ENCODE peak calls at places on chromosome 2, in four cellular contexts. W is right atrium auricular region, A is keratinocyte, T is adrenal gland. R is an unnamed sample.

GRCh38 chr2:229733606-229734205 is 19.4 kb upstream of the DNER start:
- DNase-seq in A (no peak), T (no peak), W (no peak), R (no peak)

GRCh38 chr2:239644016-239644415 is 243.2 kb upstream of the HDAC4 start:
- DNase-seq in A (no peak), T (no peak), W (no peak), R (peak)

GRCh38 chr2:26946841-26947784 is 23.3 kb upstream of the MAPRE3 start:
- DNase-seq in W (no peak), T (no peak), A (no peak), R (peak)

GRCh38 chr2:226559536-226559935 is 240.1 kb downstream of the IRS1 start:
- DNase-seq in T (no peak), W (no peak), A (no peak), R (no peak)

GRCh38 chr2:217878865-217879595 is 123.8 kb downstream of the TNS1 start:
- DNase-seq in A (no peak), W (no peak), T (no peak), R (no peak)

GRCh38 chr2:231111987-231112386 is 12.9 kb downstream of the HTR2B start:
- DNase-seq in A (no peak), T (no peak), W (no peak), R (peak)

GRCh38 chr2:120053891-120054290 is 41.0 kb downstream of the EPB41L5 start:
- DNase-seq in A (peak), T (no peak), W (no peak), R (peak)

GRCh38 chr2:3399829-3400228 is 20.3 kb downstream of the TRAPPC12 start:
- DNase-seq in A (no peak), W (no peak), T (peak), R (no peak)

GRCh38 chr2:128305555-128306080 is 13.1 kb downstream of the HS6ST1 start:
- DNase-seq in T (peak), A (peak), W (no peak), R (no peak)

GRCh38 chr2:205461169-205461568 is 221.1 kb upstream of the NRP2 start:
- DNase-seq in A (no peak), T (no peak), W (no peak), R (no peak)

GRCh38 chr2:197498937-197499593 is 575 bp downstream of the HSPD1 start:
- DNase-seq in T (peak), A (no peak), W (peak), R (peak)

GRCh38 chr2:66329081-66329605 is 105.8 kb upstream of the MEIS1 start:
- DNase-seq in W (no peak), T (no peak), A (no peak), R (no peak)

GRCh38 chr2:177314194-177314593 is 49.7 kb upstream of the NFE2L2 start:
- DNase-seq in A (no peak), W (no peak), T (no peak), R (peak)

GRCh38 chr2:237280235-237280634 is 133.7 kb downstream of the COL6A3 start:
- DNase-seq in T (no peak), A (no peak), W (no peak), R (peak)

GRCh38 chr2:53724511-53724910 is 43.1 kb upstream of the CHAC2 start:
- DNase-seq in W (no peak), T (no peak), A (no peak), R (peak)

GRCh38 chr2:31433541-31433940 is 19.0 kb upstream of the XDH start:
- DNase-seq in A (no peak), W (no peak), T (no peak), R (no peak)

GRCh38 chr2:177434475-177434874 is 41.9 kb downstream of the AGPS start:
- DNase-seq in A (no peak), T (no peak), W (no peak), R (no peak)

GRCh38 chr2:1492696-1493095 is 79.4 kb downstream of the TPO start:
- DNase-seq in T (no peak), W (no peak), A (no peak), R (no peak)

GRCh38 chr2:188333751-188334524 is 42.3 kb downstream of the GULP1 start:
- DNase-seq in T (no peak), W (no peak), A (no peak), R (no peak)

GRCh38 chr2:234690569-234691225 is 193.8 kb upstream of the ARL4C start:
- DNase-seq in T (peak), A (no peak), W (peak), R (peak)

GRCh38 chr2:213885485-213885884 is 525.4 kb upstream of the VWC2L start:
- DNase-seq in W (no peak), A (no peak), T (no peak), R (no peak)

GRCh38 chr2:216292886-216293291 is 79.4 kb downstream of the MARCHF4 start:
- DNase-seq in T (no peak), W (no peak), A (no peak), R (no peak)

GRCh38 chr2:56754627-56755026 is 570.8 kb downstream of the CCDC85A start:
- DNase-seq in W (no peak), A (no peak), T (no peak), R (no peak)

GRCh38 chr2:90645-91312 is 44.5 kb upstream of the FAM110C start:
- DNase-seq in W (no peak), T (no peak), A (no peak), R (no peak)

GRCh38 chr2:42569883-42570282 is 1.5 kb downstream of the MTA3 start:
- DNase-seq in T (no peak), A (no peak), W (no peak), R (no peak)

GRCh38 chr2:54666131-54666637 is 57.3 kb upstream of the EML6 start:
- DNase-seq in W (peak), T (peak), A (no peak), R (peak)

GRCh38 chr2:54103454-54104314 is 11.7 kb upstream of the ACYP2 start:
- DNase-seq in T (peak), A (peak), W (no peak), R (peak)

GRCh38 chr2:108934583-108935230 is 54.3 kb downstream of the EDAR start:
- DNase-seq in T (no peak), A (no peak), W (no peak), R (no peak)

GRCh38 chr2:65299246-65299645 is 71.6 kb downstream of the ACTR2 start:
- DNase-seq in A (no peak), T (no peak), W (no peak), R (no peak)

GRCh38 chr2:128390256-128390990 is 71.8 kb upstream of the HS6ST1 start:
- DNase-seq in A (no peak), T (no peak), W (no peak), R (no peak)

GRCh38 chr2:205903549-205904129 is 182.3 kb downstream of the INO80D start:
- DNase-seq in W (no peak), T (peak), A (no peak), R (no peak)

GRCh38 chr2:102143450-102143985 is 972 bp downstream of the IL1R1 start:
- DNase-seq in A (no peak), T (peak), W (no peak), R (peak)

GRCh38 chr2:85838641-85839040 is 50.1 kb downstream of the ST3GAL5 start:
- DNase-seq in W (peak), A (no peak), T (no peak), R (no peak)

GRCh38 chr2:18519991-18520604 is 40.4 kb downstream of the RDH14 start:
- DNase-seq in A (no peak), W (no peak), T (no peak), R (no peak)
- H3K4me3 ChIP-seq in A (no peak), W (no peak), T (no peak), R (no peak)

GRCh38 chr2:16661936-16662335 is 3.7 kb downstream of the CYRIA start:
- DNase-seq in W (no peak), A (no peak), T (no peak), R (no peak)
- H3K4me3 ChIP-seq in W (no peak), A (no peak), T (no peak), R (no peak)

GRCh38 chr2:105498281-105498846 is 99.5 kb upstream of the FHL2 start:
- DNase-seq in W (no peak), T (no peak), A (no peak), R (no peak)
- H3K4me3 ChIP-seq in W (no peak), T (no peak), A (no peak), R (no peak)

DNA sequence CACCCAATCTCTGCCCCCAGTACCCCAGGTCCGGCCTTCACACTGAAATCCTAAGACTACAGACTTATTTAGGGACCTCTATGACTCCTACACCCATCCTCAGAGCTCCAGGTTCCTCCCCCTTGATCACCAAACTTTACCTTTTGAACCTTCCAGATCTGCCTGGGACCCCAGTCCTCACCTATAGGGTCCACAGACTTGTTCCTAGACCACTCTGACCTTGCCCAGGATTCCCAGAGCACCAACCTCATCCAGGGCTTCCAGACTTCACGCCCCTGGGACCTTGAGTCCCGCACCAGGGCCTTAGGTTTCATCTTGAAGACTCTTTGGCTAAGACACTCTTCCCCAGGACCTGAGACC is 462 bp downstream of the CHCHD5 start:
- DNase-seq in T (no peak), W (no peak), A (no peak), R (peak)
- H3K4me3 ChIP-seq in T (peak), W (peak), A (peak), R (peak)

GRCh38 chr2:160967523-160967922 is 192.7 kb upstream of the TANK start:
- DNase-seq in W (no peak), T (no peak), A (no peak), R (no peak)

GRCh38 chr2:160968183-160968582 is 192.0 kb upstream of the TANK start:
- DNase-seq in T (no peak), W (no peak), A (no peak), R (no peak)

GRCh38 chr2:160973991-160974390 is 186.2 kb upstream of the TANK start:
- DNase-seq in T (no peak), W (no peak), A (no peak), R (no peak)

GRCh38 chr2:160974803-160975202 is 185.4 kb upstream of the TANK start:
- DNase-seq in W (no peak), A (no peak), T (no peak), R (no peak)

DNA sequence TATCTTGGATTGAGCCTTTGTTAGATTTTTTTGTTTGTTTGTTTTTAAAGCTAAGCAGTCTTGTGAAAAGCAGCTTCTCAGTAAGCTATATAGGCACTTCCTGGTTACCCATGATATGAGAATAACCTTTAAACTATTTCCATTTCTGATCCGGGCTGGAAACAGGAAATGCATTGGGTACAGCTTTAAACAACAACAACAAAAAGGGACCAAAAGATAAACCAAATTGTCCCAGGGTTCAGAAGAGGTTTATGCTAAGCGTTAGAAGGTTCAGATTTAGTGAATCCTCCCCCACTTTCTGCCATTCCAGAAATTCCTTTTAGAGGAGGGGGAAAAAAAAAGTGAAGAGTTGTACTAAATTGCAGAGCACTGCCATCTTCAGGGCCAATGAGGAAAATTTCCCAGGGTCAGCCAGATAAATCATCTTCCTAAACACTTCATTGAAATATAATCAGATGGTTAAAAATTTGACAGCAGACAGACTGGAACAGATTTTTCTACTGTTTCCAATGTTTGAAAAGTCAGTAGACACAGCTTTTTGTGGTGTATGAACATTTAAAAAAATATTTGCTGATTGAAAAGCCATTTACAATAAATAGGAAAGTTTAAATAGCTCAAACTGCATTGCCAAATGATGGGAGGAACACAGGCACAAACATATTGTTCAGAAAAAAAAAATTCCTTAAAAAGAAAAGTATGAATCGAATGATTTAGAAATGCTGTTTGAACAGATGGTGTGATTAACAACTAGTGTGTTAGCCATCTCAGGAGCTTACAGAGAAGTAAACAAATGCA is 190.0 kb upstream of the TANK start:
- DNase-seq in W (no peak), A (no peak), T (peak), R (peak)
- H3K4me3 ChIP-seq in W (no peak), A (no peak), T (no peak), R (no peak)

DNA sequence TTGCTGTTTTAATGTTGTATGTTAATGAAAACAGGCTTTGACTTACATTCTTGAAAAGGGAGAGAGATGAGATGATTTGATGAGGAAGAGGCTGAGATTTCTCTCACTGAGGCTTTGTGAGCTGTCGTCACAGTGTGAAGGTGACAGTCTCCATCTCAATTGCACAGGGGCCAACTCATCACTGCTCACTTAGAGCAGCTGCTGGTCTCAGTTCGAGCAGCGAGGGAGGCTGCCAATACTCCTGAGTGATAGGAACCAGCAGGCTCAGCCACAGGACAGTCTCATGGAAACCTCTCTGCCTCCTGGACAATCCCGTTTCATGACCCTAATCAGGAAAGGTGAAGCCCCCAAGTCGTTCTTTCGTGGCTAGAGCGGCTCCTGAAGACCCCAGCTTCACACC is 170.7 kb upstream of the SOX11 start:
- DNase-seq in T (no peak), W (no peak), A (no peak), R (no peak)
- H3K4me3 ChIP-seq in T (no peak), W (no peak), A (no peak), R (no peak)

GRCh38 chr2:172105715-172106124 is 3.0 kb upstream of the DLX2 start:
- DNase-seq in W (no peak), A (no peak), T (no peak), R (no peak)
- H3K4me3 ChIP-seq in W (no peak), A (peak), T (no peak), R (peak)

GRCh38 chr2:32864761-32865160 is 82.0 kb upstream of the LTBP1 start:
- DNase-seq in A (no peak), T (no peak), W (no peak), R (peak)

GRCh38 chr2:32863803-32864202 is 83.0 kb upstream of the LTBP1 start:
- DNase-seq in A (no peak), W (no peak), T (no peak), R (peak)

GRCh38 chr2:32863326-32863725 is 83.4 kb upstream of the LTBP1 start:
- DNase-seq in T (no peak), A (no peak), W (no peak), R (no peak)

GRCh38 chr2:32865399-32866068 is 81.2 kb upstream of the LTBP1 start:
- DNase-seq in W (no peak), T (no peak), A (peak), R (peak)

GRCh38 chr2:32864337-32864736 is 82.4 kb upstream of the LTBP1 start:
- DNase-seq in W (no peak), T (no peak), A (no peak), R (peak)
- H3K4me3 ChIP-seq in W (no peak), T (no peak), A (no peak), R (no peak)

DNA sequence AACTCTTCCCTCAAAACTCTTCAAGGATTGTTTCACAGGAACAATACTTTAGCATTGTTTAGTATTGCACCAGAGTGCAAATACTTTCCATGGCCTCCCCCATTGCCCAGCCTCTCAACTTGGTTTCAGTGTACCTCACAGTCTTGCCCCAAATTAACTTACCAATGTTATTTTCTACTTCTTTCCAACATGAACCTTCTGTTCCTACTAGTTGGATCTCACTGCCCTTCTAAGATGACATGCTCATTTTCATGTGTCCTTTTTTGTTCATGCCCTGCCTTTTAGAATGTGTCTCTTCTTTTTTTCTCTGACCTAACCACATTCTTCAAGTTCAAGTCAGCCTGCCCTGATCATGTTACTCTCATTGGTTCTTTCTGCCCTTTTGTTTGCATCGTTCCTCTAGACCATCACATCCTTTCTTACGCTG is 4.1 kb downstream of the SPATS2L start:
- DNase-seq in T (no peak), W (no peak), A (no peak), R (peak)
- H3K4me3 ChIP-seq in T (no peak), W (no peak), A (no peak), R (no peak)

GRCh38 chr2:33476793-33477190 is 343 bp downstream of the RASGRP3 start:
- DNase-seq in T (no peak), W (no peak), A (no peak), R (no peak)
- H3K4me3 ChIP-seq in T (no peak), W (peak), A (peak), R (peak)

R was measured in astrocyte of the spinal cord.